ENCODE peak calls at places on chromosome X, in nine cellular contexts. X is right cardiac atrium; E is PC-3; C is nucleus accumbens; F is SK-MEL-5; P is activated CD4-positive, alpha-beta T cell treated with anti-CD3 and anti-CD28 coated beads, Interleukin-2, amount 50 U/mL, for 24 hours; K is T-cell; A is MCF 10A; I is frontal cortex. T is an unnamed sample.
A peak's percentile ranks its signal among the peaks of the same experiment; 100 is the strongest.

GRCh38 chrX:18354369-18355329 is at the start of gene SCML2:
- DNase-seq in I (peak; percentile 58), E (peak; percentile 31), C (peak; percentile 27), K (no peak), P (no peak), F (peak; percentile 21), X (peak; percentile 79), A (peak; percentile 17), T (peak; percentile 9)

GRCh38 chrX:115410731-115411435 is 121.4 kb downstream of the LUZP4 start:
- DNase-seq in K (no peak), I (no peak), A (no peak), F (no peak), P (no peak), C (no peak), X (no peak), E (no peak), T (no peak)

GRCh38 chrX:50204364-50204899 is at the start of gene CCNB3:
- DNase-seq in C (peak; percentile 47), F (peak; percentile 72), X (peak; percentile 85), K (peak; percentile 64), A (peak; percentile 69), E (peak; percentile 67), I (peak; percentile 16), P (peak; percentile 57), T (peak; percentile 79)

GRCh38 chrX:13380230-13380629 is 60.4 kb upstream of the ATXN3L start:
- DNase-seq in C (no peak), F (no peak), I (no peak), A (no peak), X (no peak), E (peak; percentile 48), K (no peak), P (no peak), T (no peak)

GRCh38 chrX:49205443-49205842 is 5.5 kb upstream of the SYP start:
- DNase-seq in C (no peak), F (no peak), K (no peak), E (no peak), A (no peak), P (no peak), X (no peak), I (no peak), T (no peak)

GRCh38 chrX:153871451-153871850 is 14.5 kb downstream of the L1CAM start:
- DNase-seq in A (no peak), I (no peak), K (no peak), X (no peak), F (no peak), E (no peak), P (no peak), C (no peak), T (no peak)

GRCh38 chrX:30525732-30526131 is 51.8 kb downstream of the TASL start:
- DNase-seq in I (no peak), K (no peak), P (no peak), C (no peak), E (no peak), A (no peak), X (no peak), F (no peak), T (no peak)

GRCh38 chrX:73850124-73851013 is 287.4 kb downstream of the CHIC1 start:
- DNase-seq in P (no peak), C (no peak), A (peak; percentile 64), E (peak; percentile 58), K (no peak), F (peak; percentile 50), X (peak; percentile 64), I (no peak), T (peak; percentile 9)

GRCh38 chrX:150683536-150684146 is 9.6 kb upstream of the MTMR1 start:
- DNase-seq in E (peak; percentile 74), X (no peak), P (no peak), I (no peak), K (no peak), C (no peak), F (peak; percentile 71), A (peak; percentile 71), T (peak; percentile 36)

GRCh38 chrX:5113128-5113527 is 1115.5 kb downstream of the NLGN4X start:
- DNase-seq in C (no peak), X (no peak), I (no peak), E (peak; percentile 65), F (peak; percentile 31), K (no peak), P (no peak), A (peak; percentile 14), T (peak; percentile 36)

GRCh38 chrX:72308566-72309296 is 3.0 kb upstream of the CITED1 start:
- DNase-seq in C (peak; percentile 51), A (peak; percentile 67), X (peak; percentile 78), E (peak; percentile 71), K (no peak), P (peak; percentile 12), I (peak; percentile 65), F (peak; percentile 62), T (peak; percentile 51)

T was measured in SW480.